ENCODE peak calls at places on chromosomes 1 and 21, in seven cellular contexts. F, K, O, S, D, P and J are unnamed samples.

GRCh38 chr21:45405271-45405818 is 380 bp downstream of the COL18A1 start:
- DNase-seq in F (peak; percentile 79), K (no peak), O (no peak), S (no peak), D (no peak), P (peak; percentile 49), J (no peak)

GRCh38 chr1:225700164-225700740 is 47.3 kb upstream of the ENAH start:
- DNase-seq in F (no peak), K (no peak), O (no peak), S (peak; percentile 80), D (no peak), P (peak; percentile 99), J (no peak)

GRCh38 chr1:61322008-61322744 is 239.8 kb downstream of the NFIA start:
- DNase-seq in F (no peak), K (no peak), O (no peak), S (no peak), D (no peak), P (no peak), J (no peak)

GRCh38 chr1:66954208-66954607 is 29.4 kb downstream of the MIER1 start:
- DNase-seq in F (no peak), K (no peak), O (no peak), S (no peak), D (no peak), P (no peak), J (no peak)

GRCh38 chr1:198619375-198620140 is 19.3 kb upstream of the PTPRC start:
- DNase-seq in F (no peak), K (no peak), O (no peak), S (no peak), D (no peak), P (no peak), J (no peak)

GRCh38 chr1:12518956-12519707 is 98.9 kb downstream of the DHRS3 start:
- DNase-seq in F (no peak), K (no peak), O (peak; percentile 67), S (peak; percentile 8), D (peak; percentile 42), P (no peak), J (no peak)

GRCh38 chr1:109152196-109152595 is 38.3 kb downstream of the ELAPOR1 start:
- DNase-seq in F (no peak), K (no peak), O (no peak), S (no peak), D (no peak), P (no peak), J (no peak)

GRCh38 chr1:154190550-154190949 is 1.4 kb downstream of the TPM3 start:
- DNase-seq in F (no peak), K (no peak), O (no peak), S (no peak), D (no peak), P (peak; percentile 67), J (no peak)

GRCh38 chr1:179709841-179710329 is 33.2 kb upstream of the FAM163A start:
- DNase-seq in F (no peak), K (peak; percentile 40), O (no peak), S (no peak), D (no peak), P (peak; percentile 45), J (peak; percentile 21)

GRCh38 chr1:153122831-153123421 is 9.6 kb upstream of the SPRR2F start:
- DNase-seq in F (no peak), K (no peak), O (no peak), S (peak; percentile 4), D (no peak), P (no peak), J (no peak)

GRCh38 chr1:90973897-90974798 is 47.7 kb downstream of the ZNF644 start:
- DNase-seq in F (no peak), K (no peak), O (peak; percentile 12), S (no peak), D (no peak), P (peak; percentile 78), J (no peak)

GRCh38 chr1:206808615-206809014 is 36.3 kb upstream of the IL10 start:
- DNase-seq in F (no peak), K (no peak), O (no peak), S (no peak), D (no peak), P (peak; percentile 54), J (peak; percentile 26)

GRCh38 chr1:245375789-245376188 is 221.0 kb downstream of the KIF26B start:
- DNase-seq in F (no peak), K (no peak), O (no peak), S (no peak), D (no peak), P (no peak), J (no peak)

GRCh38 chr21:29078884-29079765 is 5.7 kb upstream of the CCT8 start:
- DNase-seq in F (no peak), K (no peak), O (peak; percentile 72), S (no peak), D (no peak), P (peak; percentile 59), J (no peak)

GRCh38 chr1:168565825-168566224 is 10.6 kb upstream of the XCL1 start:
- DNase-seq in F (no peak), K (no peak), O (no peak), S (no peak), D (no peak), P (no peak), J (no peak)

GRCh38 chr1:47325530-47325929 is 8.1 kb upstream of the CMPK1 start:
- DNase-seq in F (no peak), K (no peak), O (no peak), S (peak; percentile 25), D (no peak), P (no peak), J (no peak)

GRCh38 chr1:22137006-22137720 is 5.7 kb downstream of the WNT4 start:
- DNase-seq in F (no peak), K (no peak), O (no peak), S (no peak), D (no peak), P (no peak), J (no peak)

GRCh38 chr21:33403786-33404571 is 766 bp downstream of the IFNGR2 start:
- DNase-seq in F (peak; percentile 84), K (peak; percentile 14), O (peak; percentile 64), S (peak; percentile 36), D (no peak), P (peak; percentile 45), J (peak; percentile 16)

GRCh38 chr1:116373451-116374339 is 651 bp downstream of the ATP1A1 start:
- DNase-seq in F (peak; percentile 80), K (peak; percentile 56), O (peak; percentile 58), S (peak; percentile 49), D (no peak), P (peak; percentile 54), J (peak; percentile 50)

GRCh38 chr1:147334292-147334691 is 91.8 kb downstream of the CHD1L start:
- DNase-seq in F (no peak), K (no peak), O (no peak), S (no peak), D (no peak), P (no peak), J (no peak)

GRCh38 chr1:100358210-100358609 is 5.9 kb downstream of the CDC14A start:
- DNase-seq in F (no peak), K (no peak), O (no peak), S (no peak), D (no peak), P (peak; percentile 13), J (no peak)

GRCh38 chr1:64616039-64616438 is 128.8 kb upstream of the RAVER2 start:
- DNase-seq in F (no peak), K (no peak), O (no peak), S (no peak), D (no peak), P (no peak), J (no peak)

GRCh38 chr1:108897865-108898720 is 21.3 kb downstream of the GPSM2 start:
- DNase-seq in F (no peak), K (no peak), O (peak; percentile 77), S (peak; percentile 67), D (no peak), P (peak; percentile 69), J (peak; percentile 33)

GRCh38 chr1:6545276-6545934 is 8.9 kb downstream of the NOL9 start:
- DNase-seq in F (no peak), K (no peak), O (no peak), S (no peak), D (no peak), P (no peak), J (no peak)

GRCh38 chr1:202259705-202260104 is 66.1 kb downstream of the LGR6 start:
- DNase-seq in F (no peak), K (no peak), O (no peak), S (no peak), D (no peak), P (no peak), J (no peak)

GRCh38 chr1:33515607-33516006 is 43.2 kb downstream of the ZSCAN20 start:
- DNase-seq in F (no peak), K (no peak), O (no peak), S (no peak), D (no peak), P (no peak), J (no peak)

GRCh38 chr21:33401617-33401967 is 1.6 kb upstream of the IFNGR2 start:
- DNase-seq in F (no peak), K (no peak), O (peak; percentile 39), S (no peak), D (no peak), P (peak; percentile 88), J (no peak)

GRCh38 chr1:170071378-170071777 is 3.1 kb downstream of the KIFAP3 start:
- DNase-seq in F (no peak), K (no peak), O (no peak), S (no peak), D (no peak), P (no peak), J (no peak)

GRCh38 chr1:151887028-151887427 is 22.3 kb downstream of the THEM4 start:
- DNase-seq in F (no peak), K (no peak), O (no peak), S (no peak), D (no peak), P (peak; percentile 72), J (no peak)

GRCh38 chr21:34687065-34687464 is 18.3 kb downstream of the CLIC6 start:
- DNase-seq in F (no peak), K (no peak), O (no peak), S (no peak), D (no peak), P (no peak), J (no peak)

GRCh38 chr1:60390593-60391282 is 317.2 kb upstream of the C1orf87 start:
- DNase-seq in F (no peak), K (no peak), O (no peak), S (peak; percentile 37), D (no peak), P (no peak), J (no peak)

GRCh38 chr1:225814381-225814780 is 4.5 kb downstream of the EPHX1 start:
- DNase-seq in F (no peak), K (no peak), O (no peak), S (no peak), D (no peak), P (no peak), J (no peak)

GRCh38 chr1:115168026-115168425 is 78.7 kb upstream of the TSPAN2 start:
- DNase-seq in F (no peak), K (no peak), O (no peak), S (no peak), D (no peak), P (peak; percentile 86), J (no peak)

GRCh38 chr1:5394111-5394510 is 598.1 kb downstream of the NPHP4 start:
- DNase-seq in F (no peak), K (no peak), O (no peak), S (no peak), D (no peak), P (no peak), J (no peak)

GRCh38 chr1:147514233-147514632 is 27.1 kb upstream of the BCL9 start:
- DNase-seq in F (no peak), K (no peak), O (no peak), S (no peak), D (no peak), P (no peak), J (no peak)

GRCh38 chr21:46039891-46040660 is 57.8 kb upstream of the COL6A2 start:
- DNase-seq in F (no peak), K (no peak), O (no peak), S (no peak), D (no peak), P (no peak), J (no peak)

GRCh38 chr21:38957575-38958340 is 152.0 kb downstream of the ETS2 start:
- DNase-seq in F (no peak), K (no peak), O (no peak), S (no peak), D (no peak), P (no peak), J (no peak)

GRCh38 chr1:184945034-184945433 is 29.3 kb downstream of the NIBAN1 start:
- DNase-seq in F (no peak), K (no peak), O (peak; percentile 30), S (no peak), D (no peak), P (no peak), J (no peak)